ENCODE peak calls at places on chromosome 17, in four cellular contexts. T is HFF-Myc, P is EL, I is HFFc6. W is an unnamed sample.

GRCh38 chr17:78241277-78242023 is 10.0 kb downstream of the TMEM235 start:
- DNase-seq in T (peak; percentile 25), P (peak; percentile 50), I (peak; percentile 73), W (no peak)

GRCh38 chr17:56665864-56666263 is 72.4 kb downstream of the NOG start:
- DNase-seq in P (no peak), T (no peak), I (no peak), W (no peak)

GRCh38 chr17:44444735-44445105 is 55.3 kb upstream of the ITGA2B start:
- DNase-seq in P (peak; percentile 54), T (no peak), I (peak; percentile 30), W (no peak)

GRCh38 chr17:72516772-72517399 is 396.1 kb downstream of the SOX9 start:
- DNase-seq in T (no peak), P (no peak), I (no peak), W (no peak)

GRCh38 chr17:3989156-3989886 is 25.1 kb upstream of the ATP2A3 start:
- DNase-seq in I (no peak), P (no peak), T (no peak), W (no peak)

GRCh38 chr17:74245818-74246204 is 28.2 kb upstream of the DNAI2 start:
- DNase-seq in T (no peak), P (no peak), I (no peak), W (no peak)

GRCh38 chr17:2709173-2709661 is 2.3 kb downstream of the CLUH start:
- DNase-seq in P (no peak), I (no peak), T (no peak), W (no peak)

GRCh38 chr17:31678431-31678830 is 180.6 kb downstream of the COPRS start:
- DNase-seq in I (peak; percentile 28), P (peak; percentile 71), T (no peak), W (no peak)